ENCODE peak calls at places on chromosomes 4 and X, in seven cellular contexts. One of them, this sample, is unnamed. For H3K36me3, the result is how much of the 10 kb centered on the place peaks cover.

GRCh38 chr4:10736895-10737294 is 52.3 kb upstream of the CLNK start:
- DNase-seq in IMR-90: no peak
- DNase-seq in H7: no peak
- DNase-seq in colonic mucosa: no peak
- DNase-seq in right lobe of liver: no peak
- DNase-seq in ovary: no peak
- DNase-seq in Panc1: no peak
- DNase-seq in this sample: no peak

GRCh38 chr4:147286846-147287587 is 193.9 kb upstream of the EDNRA start:
- DNase-seq in IMR-90: peak
- DNase-seq in H7: no peak
- DNase-seq in colonic mucosa: no peak
- DNase-seq in right lobe of liver: no peak
- DNase-seq in ovary: no peak
- DNase-seq in Panc1: no peak
- DNase-seq in this sample: no peak

GRCh38 chr4:128782076-128782715 is 27.3 kb upstream of the JADE1 start:
- DNase-seq in IMR-90: peak
- DNase-seq in H7: peak
- DNase-seq in colonic mucosa: peak
- DNase-seq in right lobe of liver: peak
- DNase-seq in ovary: no peak
- DNase-seq in Panc1: no peak
- DNase-seq in this sample: peak

GRCh38 chr4:80685219-80685618 is 345.3 kb upstream of the BMP3 start:
- DNase-seq in IMR-90: no peak
- DNase-seq in H7: no peak
- DNase-seq in colonic mucosa: no peak
- DNase-seq in right lobe of liver: no peak
- DNase-seq in ovary: no peak
- DNase-seq in Panc1: no peak
- DNase-seq in this sample: no peak

GRCh38 chr4:41281038-41281634 is 24.4 kb downstream of the UCHL1 start:
- DNase-seq in IMR-90: peak
- DNase-seq in H7: peak
- DNase-seq in colonic mucosa: peak
- DNase-seq in right lobe of liver: no peak
- DNase-seq in ovary: no peak
- DNase-seq in Panc1: peak
- DNase-seq in this sample: no peak

GRCh38 chrX:136762820-136763452 is 17.8 kb downstream of the ARHGEF6 start:
- DNase-seq in IMR-90: no peak
- DNase-seq in H7: no peak
- DNase-seq in colonic mucosa: no peak
- DNase-seq in right lobe of liver: no peak
- DNase-seq in ovary: no peak
- DNase-seq in Panc1: no peak
- DNase-seq in this sample: no peak

GRCh38 chr4:152166567-152166966 is 369.3 kb downstream of the FBXW7 start:
- DNase-seq in IMR-90: no peak
- DNase-seq in H7: peak
- DNase-seq in colonic mucosa: no peak
- DNase-seq in right lobe of liver: no peak
- DNase-seq in ovary: no peak
- DNase-seq in Panc1: no peak
- DNase-seq in this sample: no peak

GRCh38 chrX:95076449-95076848 is 1402.4 kb downstream of the FAM133A start:
- DNase-seq in IMR-90: peak
- DNase-seq in H7: no peak
- DNase-seq in colonic mucosa: no peak
- DNase-seq in right lobe of liver: no peak
- DNase-seq in ovary: no peak
- DNase-seq in Panc1: no peak
- DNase-seq in this sample: no peak

GRCh38 chr4:153530284-153530995 is 64.3 kb downstream of the TMEM131L start:
- DNase-seq in IMR-90: no peak
- DNase-seq in H7: no peak
- DNase-seq in colonic mucosa: peak
- DNase-seq in right lobe of liver: no peak
- DNase-seq in ovary: no peak
- DNase-seq in Panc1: no peak
- DNase-seq in this sample: no peak

DNA sequence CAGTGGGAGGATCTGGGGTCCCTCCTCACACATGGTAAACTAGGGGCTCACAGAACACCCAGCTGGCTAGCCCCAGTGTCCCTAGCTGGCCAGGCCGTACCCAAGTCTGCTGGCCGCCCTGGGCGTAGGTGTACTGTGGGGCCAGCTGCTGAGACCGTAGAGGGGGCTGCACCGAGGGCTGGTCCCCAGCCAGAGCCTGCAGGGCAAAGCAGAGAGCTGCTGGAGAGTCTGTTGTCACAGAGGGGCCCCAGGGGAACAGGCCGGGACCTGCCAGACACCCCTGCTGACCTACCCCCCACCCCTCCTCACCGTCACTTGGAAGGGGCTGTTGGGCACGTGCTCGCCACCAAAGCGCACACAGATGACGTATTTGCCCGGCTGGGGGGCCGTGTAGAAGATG is 19.9 kb downstream of the FLNA start:
- DNase-seq in IMR-90: no peak
- DNase-seq in H7: no peak
- DNase-seq in colonic mucosa: no peak
- DNase-seq in right lobe of liver: no peak
- DNase-seq in ovary: no peak
- DNase-seq in Panc1: no peak
- DNase-seq in this sample: no peak
- H3K36me3 ChIP-seq in IMR-90: half or more
- H3K36me3 ChIP-seq in H7: under half
- H3K36me3 ChIP-seq in colonic mucosa: under half
- H3K36me3 ChIP-seq in right lobe of liver: under half
- H3K36me3 ChIP-seq in ovary: under half
- H3K36me3 ChIP-seq in Panc1: under half
- H3K36me3 ChIP-seq in this sample: half or more

GRCh38 chr4:75490155-75490554 is 24.0 kb downstream of the RCHY1 start:
- DNase-seq in IMR-90: peak
- DNase-seq in H7: no peak
- DNase-seq in colonic mucosa: no peak
- DNase-seq in right lobe of liver: no peak
- DNase-seq in ovary: no peak
- DNase-seq in Panc1: no peak
- DNase-seq in this sample: no peak

DNA sequence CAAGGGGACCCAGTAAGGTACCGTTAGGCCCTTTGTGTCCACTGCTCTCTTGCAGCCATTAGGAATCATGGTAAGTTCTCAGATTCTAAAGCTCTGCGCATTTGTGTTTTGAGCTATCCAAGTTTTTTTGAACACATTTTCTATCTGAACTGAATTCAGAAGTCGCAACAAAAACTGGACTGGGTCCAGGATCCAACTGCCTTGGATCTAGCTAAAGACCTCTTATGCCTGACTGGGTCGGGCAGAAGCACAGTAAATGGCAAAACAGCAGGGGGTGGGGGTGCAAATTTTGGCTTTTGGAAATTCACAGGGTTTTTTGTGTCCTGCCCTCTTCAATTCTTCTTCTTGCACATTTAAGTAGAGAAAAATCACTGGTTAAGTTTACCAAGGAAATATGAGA is 30.0 kb downstream of the RCHY1 start:
- DNase-seq in IMR-90: no peak
- DNase-seq in H7: no peak
- DNase-seq in colonic mucosa: no peak
- DNase-seq in right lobe of liver: no peak
- DNase-seq in ovary: no peak
- DNase-seq in Panc1: no peak
- DNase-seq in this sample: no peak
- H3K36me3 ChIP-seq in IMR-90: under half
- H3K36me3 ChIP-seq in H7: under half
- H3K36me3 ChIP-seq in colonic mucosa: under half
- H3K36me3 ChIP-seq in right lobe of liver: under half
- H3K36me3 ChIP-seq in ovary: under half
- H3K36me3 ChIP-seq in Panc1: under half
- H3K36me3 ChIP-seq in this sample: half or more

DNA sequence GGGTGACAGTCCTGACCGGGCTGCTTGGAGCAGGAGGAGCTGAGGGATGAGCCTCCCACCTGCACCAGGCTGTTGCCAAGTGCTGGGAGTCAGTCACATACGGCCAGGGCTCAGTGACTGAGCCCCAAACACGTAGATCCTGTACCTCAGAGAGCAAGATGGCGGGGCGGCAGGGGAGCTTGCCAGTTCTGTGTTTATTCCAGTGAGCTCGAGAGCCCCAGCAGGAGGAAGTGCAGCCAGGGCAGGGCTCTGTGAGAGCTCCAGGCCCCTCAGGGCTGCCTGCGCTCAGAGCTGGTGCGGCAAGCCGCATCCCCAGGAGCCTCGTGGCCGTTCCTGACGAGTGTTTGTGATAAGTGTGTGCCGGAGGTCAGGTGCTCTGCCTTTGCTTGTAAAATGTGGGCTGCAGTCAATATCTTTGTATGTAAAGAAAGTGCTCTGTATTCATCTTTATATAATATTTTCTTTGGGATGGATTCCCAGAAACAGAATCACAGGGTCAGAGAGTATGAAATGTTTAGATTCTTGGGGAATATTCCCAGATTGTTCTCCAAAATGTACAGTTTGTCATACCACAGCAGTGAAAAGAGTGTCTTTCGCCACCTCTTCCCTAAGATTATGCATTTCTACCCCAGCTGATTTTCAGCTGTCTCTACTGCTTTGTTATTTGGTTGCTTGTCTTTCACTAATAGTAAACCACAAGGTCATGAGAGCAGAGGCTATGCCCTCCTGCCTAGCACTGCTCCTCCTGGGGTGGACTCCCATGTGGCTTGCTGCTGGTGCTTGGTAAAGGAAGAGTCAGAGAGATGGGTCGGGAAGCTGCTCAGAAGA is 50.3 kb downstream of the NELFA start:
- DNase-seq in IMR-90: peak
- DNase-seq in H7: no peak
- DNase-seq in colonic mucosa: no peak
- DNase-seq in right lobe of liver: no peak
- DNase-seq in ovary: no peak
- DNase-seq in Panc1: no peak
- DNase-seq in this sample: no peak
- H3K36me3 ChIP-seq in IMR-90: under half
- H3K36me3 ChIP-seq in H7: under half
- H3K36me3 ChIP-seq in colonic mucosa: under half
- H3K36me3 ChIP-seq in right lobe of liver: under half
- H3K36me3 ChIP-seq in ovary: under half
- H3K36me3 ChIP-seq in Panc1: under half
- H3K36me3 ChIP-seq in this sample: half or more

GRCh38 chrX:53599781-53600396 is 86.6 kb downstream of the HUWE1 start:
- DNase-seq in IMR-90: no peak
- DNase-seq in H7: no peak
- DNase-seq in colonic mucosa: no peak
- DNase-seq in right lobe of liver: no peak
- DNase-seq in ovary: no peak
- DNase-seq in Panc1: no peak
- DNase-seq in this sample: no peak

GRCh38 chrX:53606456-53606855 is 80.1 kb downstream of the HUWE1 start:
- DNase-seq in IMR-90: no peak
- DNase-seq in H7: no peak
- DNase-seq in colonic mucosa: no peak
- DNase-seq in right lobe of liver: no peak
- DNase-seq in ovary: no peak
- DNase-seq in Panc1: no peak
- DNase-seq in this sample: no peak

DNA sequence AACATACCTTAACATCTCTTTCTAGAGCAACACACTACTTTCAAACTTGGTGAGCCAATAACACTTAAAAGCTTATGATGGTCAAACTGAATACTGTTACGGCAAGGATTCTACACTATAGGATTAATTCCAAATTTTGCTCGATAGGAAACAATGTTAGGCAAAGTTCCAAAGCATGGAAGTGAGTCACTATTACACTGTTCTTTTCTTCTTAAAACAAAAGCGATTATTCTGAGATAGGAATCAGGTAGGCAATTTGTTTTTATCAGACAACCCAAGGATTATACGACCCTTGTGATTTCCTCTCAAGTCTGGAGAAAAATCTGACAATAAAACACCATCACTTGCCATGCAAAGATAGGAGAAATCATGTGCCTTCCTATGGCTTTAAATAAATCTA is 81.5 kb downstream of the HUWE1 start:
- DNase-seq in IMR-90: peak
- DNase-seq in H7: no peak
- DNase-seq in colonic mucosa: no peak
- DNase-seq in right lobe of liver: no peak
- DNase-seq in ovary: no peak
- DNase-seq in Panc1: no peak
- DNase-seq in this sample: no peak
- H3K36me3 ChIP-seq in IMR-90: under half
- H3K36me3 ChIP-seq in H7: under half
- H3K36me3 ChIP-seq in colonic mucosa: under half
- H3K36me3 ChIP-seq in right lobe of liver: under half
- H3K36me3 ChIP-seq in ovary: under half
- H3K36me3 ChIP-seq in Panc1: half or more
- H3K36me3 ChIP-seq in this sample: half or more

DNA sequence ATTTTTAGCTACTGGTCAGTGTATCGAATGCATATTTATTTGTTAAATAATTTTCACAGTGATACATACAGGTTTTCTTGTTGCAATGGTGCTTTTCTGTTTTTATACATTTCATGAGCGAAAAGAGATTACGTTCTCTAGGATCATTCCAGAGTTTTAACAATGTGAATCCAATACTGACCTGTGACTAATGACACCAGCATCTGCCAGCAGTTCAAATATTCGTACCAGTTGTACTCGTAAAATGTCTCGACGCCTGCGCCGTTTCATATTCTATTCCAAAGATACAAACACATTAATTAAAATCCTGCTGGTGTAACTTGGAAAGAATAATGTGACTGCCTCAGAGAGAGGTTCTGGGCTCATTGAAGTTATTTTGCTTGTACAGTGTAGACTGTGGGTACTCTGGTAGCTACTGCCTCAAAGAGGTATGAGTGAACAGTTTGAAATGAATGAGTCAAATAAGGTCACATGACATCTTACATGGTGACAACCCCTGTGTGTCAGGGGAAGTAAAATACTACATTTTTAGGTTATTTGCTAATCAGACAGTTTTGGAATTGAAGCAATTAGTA is 80.7 kb downstream of the ZAR1 start:
- DNase-seq in IMR-90: peak
- DNase-seq in H7: no peak
- DNase-seq in colonic mucosa: no peak
- DNase-seq in right lobe of liver: no peak
- DNase-seq in ovary: no peak
- DNase-seq in Panc1: peak
- DNase-seq in this sample: no peak
- H3K36me3 ChIP-seq in IMR-90: under half
- H3K36me3 ChIP-seq in H7: under half
- H3K36me3 ChIP-seq in colonic mucosa: under half
- H3K36me3 ChIP-seq in right lobe of liver: under half
- H3K36me3 ChIP-seq in ovary: under half
- H3K36me3 ChIP-seq in Panc1: under half
- H3K36me3 ChIP-seq in this sample: half or more

This sample was measured in spleen.